ENCODE peak calls at places on chromosomes 4 and X, in seven cellular contexts. V is SK-N-SH, P is HCT116, A is GM12878, Y is K562, X is H1, E is HepG2. T is an unnamed sample.

GRCh38 chrX:13285693-13286092 is 34.2 kb downstream of the ATXN3L start:
- DNase-seq in V (no peak), E (no peak), Y (no peak), A (no peak), X (no peak), P (no peak), T (no peak)

GRCh38 chrX:49242545-49243066 is 7.3 kb downstream of the CCDC22 start:
- DNase-seq in V (no peak), X (no peak), Y (no peak), P (no peak), A (no peak), E (no peak), T (no peak)

GRCh38 chr4:147560632-147561031 is 56.6 kb upstream of the TMEM184C start:
- DNase-seq in E (no peak), X (no peak), V (no peak), Y (no peak), P (no peak), A (no peak), T (no peak)

GRCh38 chr4:183118585-183118984 is 19.5 kb downstream of the WWC2 start:
- DNase-seq in A (no peak), P (no peak), V (no peak), E (no peak), X (no peak), Y (no peak), T (peak)

GRCh38 chr4:77074961-77075855 is 581 bp downstream of the CCNI start:
- DNase-seq in V (peak), P (no peak), A (no peak), X (peak), Y (peak), E (peak), T (peak)

GRCh38 chrX:37796805-37797204 is 16.9 kb downstream of the CYBB start:
- DNase-seq in Y (no peak), V (no peak), P (no peak), X (no peak), E (no peak), A (no peak), T (no peak)

GRCh38 chr4:139696491-139696890 is 30.9 kb downstream of the MGST2 start:
- DNase-seq in Y (no peak), X (no peak), E (no peak), A (no peak), V (no peak), P (no peak), T (no peak)

GRCh38 chr4:101977096-101977495 is 186.6 kb downstream of the BANK1 start:
- DNase-seq in A (no peak), Y (no peak), X (no peak), P (peak), V (no peak), E (no peak), T (peak)

GRCh38 chrX:153564047-153564606 is 34.8 kb downstream of the CCNQ start:
- DNase-seq in E (peak), X (no peak), V (no peak), P (no peak), A (no peak), Y (no peak), T (no peak)

GRCh38 chrX:150212672-150213480 is 150.2 kb upstream of the MAMLD1 start:
- DNase-seq in V (no peak), E (no peak), A (no peak), Y (no peak), X (no peak), P (no peak), T (no peak)

GRCh38 chrX:57453901-57454300 is 137.9 kb upstream of the ZXDB start:
- DNase-seq in P (no peak), X (no peak), E (peak), A (peak), Y (peak), V (peak), T (peak)

GRCh38 chr4:121190389-121190788 is 26.3 kb upstream of the TNIP3 start:
- DNase-seq in E (no peak), Y (no peak), A (no peak), P (no peak), X (no peak), V (no peak), T (no peak)

GRCh38 chr4:56892686-56893085 is 15.0 kb upstream of the REST start:
- DNase-seq in Y (no peak), A (no peak), X (no peak), P (no peak), V (no peak), E (no peak), T (no peak)

GRCh38 chr4:181952478-181952877 is 290.7 kb upstream of the TENM3 start:
- DNase-seq in A (no peak), Y (no peak), E (no peak), V (no peak), P (no peak), X (no peak), T (peak)

GRCh38 chr4:40594261-40595178 is 35.1 kb downstream of the RBM47 start:
- DNase-seq in V (no peak), P (no peak), A (no peak), X (no peak), E (no peak), Y (no peak), T (no peak)

GRCh38 chr4:163505374-163505773 is 10.9 kb downstream of the TMA16 start:
- DNase-seq in P (no peak), E (no peak), V (no peak), Y (no peak), X (no peak), A (no peak), T (no peak)

GRCh38 chr4:142248946-142249345 is 597.2 kb downstream of the INPP4B start:
- DNase-seq in V (no peak), X (no peak), P (no peak), E (no peak), Y (no peak), A (no peak), T (no peak)

GRCh38 chr4:26978387-26979071 is 117.9 kb downstream of the STIM2 start:
- DNase-seq in X (no peak), A (no peak), P (no peak), E (no peak), Y (no peak), V (no peak), T (no peak)

GRCh38 chrX:49103637-49104036 is 19.9 kb downstream of the GPKOW start:
- DNase-seq in X (no peak), A (no peak), P (no peak), V (no peak), Y (no peak), E (peak), T (no peak)

GRCh38 chrX:128051526-128051925 is 677 bp downstream of the ACTRT1 start:
- DNase-seq in A (no peak), V (no peak), Y (no peak), E (no peak), X (no peak), P (no peak), T (no peak)

GRCh38 chrX:41561045-41561444 is 113.9 kb downstream of the NYX start:
- DNase-seq in A (peak), Y (peak), X (no peak), P (no peak), E (no peak), V (no peak), T (peak)

GRCh38 chrX:134749651-134750450 is 91.6 kb upstream of the PLAC1 start:
- DNase-seq in A (no peak), X (no peak), V (no peak), P (no peak), Y (no peak), E (no peak), T (no peak)

GRCh38 chr4:159682996-159683395 is 580.1 kb downstream of the RAPGEF2 start:
- DNase-seq in E (no peak), A (no peak), X (no peak), Y (no peak), P (no peak), V (no peak), T (no peak)

GRCh38 chrX:120029354-120029753 is 48.1 kb downstream of the RHOXF2B start:
- DNase-seq in V (no peak), E (no peak), P (no peak), Y (no peak), X (no peak), A (no peak), T (no peak)
- TF ChIP-seq MAX in V (no peak), E (no peak), P (no peak), Y (no peak), X (no peak), A (no peak), T (no peak)

GRCh38 chr4:176270669-176271068 is 1.6 kb upstream of the ASB5 start:
- DNase-seq in A (no peak), P (peak), V (no peak), E (peak), Y (no peak), X (no peak), T (peak)
- H2AFZ ChIP-seq in A (no peak), P (peak), V (peak), E (no peak), Y (peak), X (peak), T (no peak)

GRCh38 chr4:184312126-184312525 is 94.5 kb upstream of the ENPP6 start:
- DNase-seq in P (no peak), A (no peak), V (no peak), E (no peak), X (peak), Y (no peak), T (no peak)

GRCh38 chr4:184313058-184313709 is 95.5 kb upstream of the ENPP6 start:
- DNase-seq in P (no peak), E (no peak), A (no peak), V (no peak), Y (no peak), X (no peak), T (no peak)

GRCh38 chr4:184310171-184310567 is 92.5 kb upstream of the ENPP6 start:
- DNase-seq in E (no peak), Y (peak), V (no peak), A (no peak), X (peak), P (no peak), T (peak)

GRCh38 chr4:184309241-184310170 is 91.8 kb upstream of the ENPP6 start:
- DNase-seq in V (no peak), P (no peak), A (no peak), E (no peak), X (peak), Y (no peak), T (no peak)

GRCh38 chr4:184310881-184311709 is 93.4 kb upstream of the ENPP6 start:
- DNase-seq in A (no peak), V (no peak), X (peak), Y (no peak), P (no peak), E (peak), T (no peak)
- TF ChIP-seq POLR2AphosphoS5 in A (peak), V (no peak), X (no peak), Y (no peak), P (no peak), E (no peak), T (no peak)

DNA sequence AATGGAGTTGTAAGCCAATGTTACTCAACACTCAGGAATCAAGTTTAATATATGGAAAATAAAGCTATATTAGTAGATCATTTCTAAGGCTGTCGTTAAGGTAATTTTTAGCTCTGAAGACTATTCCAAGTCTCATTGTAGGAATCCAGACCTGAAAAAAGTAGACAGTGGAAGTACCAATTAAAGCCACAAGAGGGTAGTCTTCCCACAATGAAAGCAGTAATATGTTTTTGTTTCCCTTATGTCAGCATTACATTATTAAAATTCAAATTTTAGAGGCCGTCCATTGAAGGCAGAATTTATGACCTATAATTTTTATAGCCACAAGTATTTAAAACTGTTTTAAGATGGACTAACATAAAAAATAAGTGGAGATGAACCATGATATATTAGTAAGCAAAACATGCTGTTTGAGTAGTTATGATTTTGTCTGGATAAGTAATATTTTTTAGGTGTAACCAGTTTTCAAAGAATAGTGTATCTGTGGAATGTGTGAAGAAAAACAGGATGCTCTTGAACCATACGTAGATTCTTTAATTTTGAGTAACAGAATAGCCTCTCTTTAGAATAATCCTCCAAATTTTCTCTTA is 372.6 kb upstream of the TECRL start:
- DNase-seq in V (peak), P (no peak), Y (no peak), E (peak), X (no peak), A (no peak), T (peak)
- TF ChIP-seq MAX in V (no peak), P (no peak), Y (no peak), E (no peak), X (no peak), A (no peak), T (no peak)

GRCh38 chrX:45485682-45486081 is 285.0 kb upstream of the DIPK2B start:
- DNase-seq in V (no peak), A (no peak), P (no peak), X (no peak), E (no peak), Y (no peak), T (peak)
- H2AFZ ChIP-seq in V (no peak), A (no peak), P (no peak), X (no peak), E (no peak), Y (no peak), T (no peak)

GRCh38 chr4:127383666-127384065 is 249.1 kb upstream of the INTU start:
- DNase-seq in Y (no peak), P (no peak), A (no peak), E (no peak), V (no peak), X (no peak), T (no peak)

GRCh38 chr4:127379499-127379898 is 253.3 kb upstream of the INTU start:
- DNase-seq in X (no peak), E (no peak), Y (no peak), V (no peak), A (no peak), P (no peak), T (no peak)
- TF ChIP-seq POLR2AphosphoS5 in X (no peak), E (no peak), Y (no peak), V (no peak), A (no peak), P (no peak), T (no peak)

GRCh38 chr4:113294910-113295309 is 245.5 kb downstream of the ANK2 start:
- DNase-seq in Y (no peak), P (no peak), A (no peak), V (no peak), X (no peak), E (no peak), T (peak)

GRCh38 chr4:113293673-113294072 is 244.2 kb downstream of the ANK2 start:
- DNase-seq in X (no peak), A (no peak), V (no peak), Y (no peak), P (no peak), E (no peak), T (no peak)

GRCh38 chr4:113292371-113293042 is 243.1 kb downstream of the ANK2 start:
- DNase-seq in E (no peak), X (peak), V (no peak), P (no peak), A (no peak), Y (no peak), T (no peak)

GRCh38 chr4:113290666-113291065 is 241.2 kb downstream of the ANK2 start:
- DNase-seq in P (no peak), E (no peak), V (no peak), Y (no peak), A (no peak), X (no peak), T (no peak)

DNA sequence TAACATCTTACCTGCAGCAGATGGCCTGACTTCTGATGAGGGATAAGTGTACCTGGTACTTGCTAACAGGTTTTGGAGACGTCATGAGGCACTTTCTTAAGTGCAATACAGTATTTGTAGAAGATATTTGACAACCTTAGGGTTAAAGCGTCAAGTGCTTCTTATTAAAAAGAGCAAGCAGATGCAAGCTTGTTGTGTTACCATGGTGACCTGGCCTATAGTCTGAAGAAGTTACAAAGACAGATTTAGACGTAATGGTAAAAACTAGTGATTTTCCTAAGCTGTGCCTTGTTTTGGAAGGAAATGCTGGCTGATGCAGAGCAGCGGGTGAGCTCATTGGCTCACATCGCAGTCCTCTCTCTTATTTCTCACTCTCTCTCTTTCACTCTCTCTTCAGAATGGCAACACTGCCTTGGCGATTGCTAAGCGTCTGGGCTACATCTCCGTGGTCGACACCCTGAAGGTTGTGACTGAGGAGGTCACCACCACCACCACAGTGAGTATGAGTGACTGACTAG is 243.6 kb downstream of the ANK2 start:
- DNase-seq in V (no peak), A (no peak), X (no peak), P (no peak), Y (no peak), E (no peak), T (no peak)
- TF ChIP-seq MAX in V (no peak), A (no peak), X (no peak), P (no peak), Y (no peak), E (no peak), T (no peak)

T was measured in endothelial cell of umbilical vein.